ENCODE peak calls at places on chromosome 17, in four cellular contexts. A, M, D and G are unnamed samples.

GRCh38 chr17:71329310-71330098 is 791.3 kb upstream of the SOX9 start:
- DNase-seq in A (no peak), M (no peak), D (no peak), G (no peak)

GRCh38 chr17:77125432-77125901 is 15.3 kb upstream of the SEC14L1 start:
- DNase-seq in D (no peak), M (no peak), A (no peak), G (peak; percentile 71)

GRCh38 chr17:8041249-8041928 is 2.5 kb downstream of the ALOX15B start:
- DNase-seq in A (no peak), M (peak; percentile 42), D (no peak), G (peak; percentile 29)

GRCh38 chr17:82689077-82689476 is 9.4 kb downstream of the RAB40B start:
- DNase-seq in A (no peak), D (no peak), M (no peak), G (no peak)

GRCh38 chr17:9115446-9116265 is 94.3 kb downstream of the NTN1 start:
- DNase-seq in M (peak; percentile 95), A (peak; percentile 86), D (peak; percentile 70), G (no peak)

GRCh38 chr17:61279476-61280145 is 120.0 kb upstream of the TBX2 start:
- DNase-seq in M (no peak), D (peak; percentile 27), A (no peak), G (no peak)

GRCh38 chr17:47856830-47857229 is 5.9 kb upstream of the SP6 start:
- DNase-seq in D (no peak), A (no peak), M (no peak), G (no peak)

GRCh38 chr17:62865586-62865985 is 57.5 kb upstream of the MARCHF10 start:
- DNase-seq in M (no peak), D (no peak), A (no peak), G (no peak)

GRCh38 chr17:29593546-29594440 is 861 bp downstream of the ANKRD13B start:
- DNase-seq in D (peak; percentile 15), M (peak; percentile 75), A (peak; percentile 68), G (no peak)

GRCh38 chr17:9120471-9120870 is 99.2 kb downstream of the NTN1 start:
- DNase-seq in D (no peak), M (peak; percentile 48), A (peak; percentile 55), G (no peak)

GRCh38 chr17:17387461-17388362 is 84.5 kb downstream of the NT5M start:
- DNase-seq in A (no peak), M (peak; percentile 63), D (no peak), G (no peak)

GRCh38 chr17:27817731-27818130 is 17.4 kb upstream of the NOS2 start:
- DNase-seq in M (no peak), A (no peak), D (no peak), G (no peak)

GRCh38 chr17:82250868-82251500 is 22.1 kb downstream of the SLC16A3 start:
- DNase-seq in D (no peak), M (no peak), A (no peak), G (no peak)

GRCh38 chr17:10614536-10615155 is 42.5 kb downstream of the MYH3 start:
- DNase-seq in M (no peak), D (peak; percentile 29), A (no peak), G (peak; percentile 7)

GRCh38 chr17:9306086-9306485 is 269.5 kb downstream of the STX8 start:
- DNase-seq in A (no peak), D (no peak), M (no peak), G (no peak)

GRCh38 chr17:35931794-35932419 is 1.3 kb upstream of the RDM1 start:
- DNase-seq in A (no peak), D (no peak), M (no peak), G (no peak)

GRCh38 chr17:82100502-82101298 is 2.7 kb upstream of the FASN start:
- DNase-seq in M (no peak), A (no peak), D (no peak), G (no peak)

GRCh38 chr17:72976971-72977767 is 115.3 kb downstream of the SLC39A11 start:
- DNase-seq in D (peak; percentile 57), A (peak; percentile 75), M (no peak), G (peak; percentile 68)

GRCh38 chr17:82544431-82545070 is 25.0 kb downstream of the FOXK2 start:
- DNase-seq in M (no peak), A (no peak), D (peak; percentile 45), G (no peak)

GRCh38 chr17:28947639-28948038 is 3.7 kb downstream of the PHF12 start:
- DNase-seq in A (no peak), M (no peak), D (no peak), G (no peak)

GRCh38 chr17:79741401-79741750 is 10.6 kb downstream of the ENPP7 start:
- DNase-seq in A (no peak), D (no peak), M (no peak), G (no peak)

GRCh38 chr17:79743614-79744013 is 12.9 kb downstream of the ENPP7 start:
- DNase-seq in D (no peak), M (no peak), A (no peak), G (no peak)

GRCh38 chr17:79741751-79742588 is 11.2 kb downstream of the ENPP7 start:
- DNase-seq in D (peak; percentile 68), A (peak; percentile 73), M (peak; percentile 91), G (no peak)

GRCh38 chr17:79742589-79742918 is 11.8 kb downstream of the ENPP7 start:
- DNase-seq in M (no peak), D (no peak), A (no peak), G (no peak)

GRCh38 chr17:79742951-79743476 is 12.3 kb downstream of the ENPP7 start:
- DNase-seq in D (no peak), A (no peak), M (no peak), G (no peak)
- H3K27me3 ChIP-seq in D (peaks cover 57% of the 10 kb centered on the region), A (peaks cover 82% of the 10 kb centered on the region), M (no peaks in the 10 kb centered on the region), G (peaks cover 58% of the 10 kb centered on the region)

DNA sequence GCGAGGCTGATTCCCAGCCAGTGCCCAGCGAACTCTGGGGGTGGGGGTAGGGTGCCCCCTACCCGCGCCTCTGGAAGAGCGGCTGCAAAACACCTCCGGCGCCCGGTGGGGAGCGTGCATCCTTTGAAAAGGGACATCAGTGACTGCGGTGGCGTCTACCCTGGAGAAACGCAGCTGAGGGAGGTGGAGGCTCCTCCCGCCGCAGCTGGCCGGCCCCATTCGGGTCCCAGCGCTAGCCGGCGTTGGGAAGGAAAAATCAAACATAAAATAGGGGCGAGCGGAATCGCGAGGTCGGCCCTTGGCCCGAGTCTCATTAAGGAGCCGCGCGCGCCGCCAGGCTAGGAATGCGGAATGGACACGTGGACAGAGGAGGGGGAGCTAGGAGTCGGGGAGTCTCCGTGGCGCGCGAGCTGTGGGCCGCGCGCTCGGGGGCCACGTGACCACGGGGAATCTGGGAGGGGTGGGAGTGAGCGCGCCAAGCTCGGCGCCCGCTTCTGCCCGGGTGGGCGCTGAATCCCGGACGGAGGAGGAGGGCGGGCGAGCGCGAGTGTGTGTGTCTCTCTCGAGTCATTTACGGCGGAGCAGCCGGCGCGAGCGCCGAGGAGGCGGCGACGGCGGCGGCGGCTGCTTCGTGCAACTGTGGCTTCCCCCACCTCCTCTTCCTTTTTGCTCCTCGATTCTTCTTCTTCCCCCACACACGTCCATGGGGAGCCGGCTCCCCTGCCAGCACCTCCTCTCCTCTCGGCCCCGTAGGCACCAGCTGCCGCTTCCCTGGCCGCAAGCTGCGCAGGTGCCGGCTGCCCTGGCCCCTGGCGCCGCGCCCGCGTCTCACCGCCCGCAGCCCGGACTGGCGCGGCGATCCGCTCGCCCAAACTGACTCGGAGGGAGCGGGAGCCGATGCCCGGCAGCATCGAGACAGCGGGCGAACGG is at the start of gene TMEM132E:
- DNase-seq in M (peak; percentile 86), D (peak; percentile 29), A (peak; percentile 71), G (no peak)
- H3K27me3 ChIP-seq in M (no peaks in the 10 kb centered on the region), D (peaks cover 100% of the 10 kb centered on the region), A (peaks cover 89% of the 10 kb centered on the region), G (peaks cover 59% of the 10 kb centered on the region)

DNA sequence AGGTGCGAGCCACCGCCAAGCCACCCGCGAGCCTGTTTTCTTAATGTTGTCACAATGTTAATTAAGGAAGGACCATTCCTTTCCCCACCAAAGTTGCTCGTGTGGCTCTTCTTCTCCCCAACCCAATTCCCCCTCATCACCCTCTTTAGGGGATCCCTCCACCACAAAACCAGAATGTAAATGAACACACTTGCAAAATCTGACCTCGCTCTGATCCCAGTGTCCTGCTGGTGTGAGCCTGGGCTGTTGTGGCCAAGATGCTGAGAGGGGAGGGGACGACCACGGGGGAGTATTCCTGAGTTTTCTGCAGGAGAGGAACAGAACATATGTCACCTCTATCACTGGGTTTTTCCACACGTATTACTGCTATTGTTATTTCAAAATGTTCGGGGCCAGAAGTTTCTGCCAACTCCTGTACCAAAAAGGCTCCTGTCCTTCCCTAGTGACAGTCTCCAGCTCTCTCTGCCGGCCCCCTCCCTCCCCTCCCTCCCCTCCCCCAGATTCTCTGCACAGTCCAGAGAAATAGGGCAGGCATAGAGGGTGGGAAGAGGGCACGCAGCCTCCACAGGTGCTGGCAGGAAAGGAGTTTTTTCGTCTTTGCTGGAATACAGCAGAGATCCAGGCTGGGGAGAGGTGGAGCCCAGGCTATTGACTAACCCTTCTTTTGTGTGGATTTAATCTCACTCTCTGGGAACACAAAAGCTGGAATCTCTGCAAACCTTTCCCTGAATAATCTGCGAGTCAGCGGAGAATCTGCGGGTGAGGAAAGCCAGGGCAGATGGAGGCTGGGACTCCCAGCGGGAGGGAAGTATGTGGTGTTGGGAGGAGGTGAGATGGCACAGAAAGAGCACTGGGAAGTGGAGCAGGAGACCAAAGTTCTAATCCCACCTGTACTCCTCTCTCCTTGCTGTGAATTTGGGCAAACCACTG is 4.5 kb upstream of the CA4 start:
- DNase-seq in M (no peak), D (no peak), A (no peak), G (no peak)
- H3K27me3 ChIP-seq in M (no peaks in the 10 kb centered on the region), D (peaks cover 62% of the 10 kb centered on the region), A (peaks cover 89% of the 10 kb centered on the region), G (peaks cover 72% of the 10 kb centered on the region)

DNA sequence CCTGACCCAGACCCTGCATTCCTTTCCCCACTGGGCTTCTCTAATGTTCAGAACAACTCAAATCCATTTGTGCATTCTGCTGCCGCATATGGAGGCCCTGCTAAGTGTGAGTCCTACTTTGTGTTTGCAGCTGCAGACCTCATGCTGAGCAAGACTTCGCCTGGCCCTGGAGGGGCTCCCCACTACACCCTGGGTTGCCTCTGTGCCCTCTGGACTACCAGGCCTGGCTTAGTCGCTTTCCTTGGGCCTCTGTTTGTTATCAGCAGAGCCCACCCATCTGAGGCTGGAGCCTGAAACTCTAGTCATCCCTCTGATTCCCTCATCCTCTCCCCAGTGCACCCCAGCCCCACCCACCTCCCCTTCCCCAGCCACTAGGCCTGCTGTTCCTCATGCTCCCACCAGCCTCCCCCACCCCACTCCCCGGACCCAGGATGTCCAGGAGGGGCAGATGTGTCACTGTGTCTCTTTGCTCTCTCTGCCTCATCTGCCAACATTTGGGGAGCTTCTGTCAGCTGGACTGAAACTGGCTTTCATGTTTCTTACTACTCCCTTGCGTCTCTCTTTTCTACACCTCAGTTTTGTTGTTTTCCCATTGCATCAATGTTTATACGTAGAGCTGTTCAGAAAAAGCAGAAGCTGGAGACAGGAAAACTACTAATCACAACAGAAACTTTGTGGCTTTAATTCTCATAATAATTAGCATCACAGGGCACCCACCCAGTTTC is 17.8 kb upstream of the CD300E start:
- DNase-seq in D (no peak), A (no peak), M (no peak), G (no peak)
- H3K27me3 ChIP-seq in D (peaks cover 19% of the 10 kb centered on the region), A (peaks cover 5% of the 10 kb centered on the region), M (no peaks in the 10 kb centered on the region), G (no peaks in the 10 kb centered on the region)